ENCODE peak calls at places on chromosomes 11 and 22, in eight cellular contexts. G is right lobe of liver; I is esophagus muscularis mucosa; A is CD8-positive, alpha-beta memory T cell; C is tibial nerve; Q is endodermal cell; W is H9; S is aorta. M is an unnamed sample.

GRCh38 chr11:117633186-117633585 is 163.8 kb downstream of the DSCAML1 start:
- DNase-seq in G (no peak), I (no peak), A (no peak), C (no peak), Q (no peak), W (no peak), S (no peak), M (no peak)

GRCh38 chr11:108698844-108699642 is 34.2 kb downstream of the DDX10 start:
- DNase-seq in G (no peak), I (no peak), A (no peak), C (no peak), Q (no peak), W (no peak), S (no peak), M (no peak)

GRCh38 chr22:48827904-48828555 is 999.6 kb downstream of the BRD1 start:
- DNase-seq in G (no peak), I (no peak), A (no peak), C (no peak), Q (peak; percentile 39), W (no peak), S (no peak), M (no peak)

GRCh38 chr11:120912504-120912903 is 111.4 kb upstream of the TBCEL start:
- DNase-seq in G (no peak), I (no peak), A (no peak), C (no peak), Q (no peak), W (no peak), S (no peak), M (no peak)

GRCh38 chr11:59802639-59803176 is 7.9 kb downstream of the MRPL16 start:
- DNase-seq in G (no peak), I (no peak), A (peak; percentile 52), C (no peak), Q (no peak), W (no peak), S (no peak), M (peak; percentile 26)

GRCh38 chr22:25348391-25348790 is 129.0 kb downstream of the CRYBB2 start:
- DNase-seq in G (no peak), I (no peak), A (no peak), C (no peak), Q (no peak), W (no peak), S (no peak), M (no peak)

GRCh38 chr22:32876516-32876915 is 75.0 kb downstream of the TIMP3 start:
- DNase-seq in G (no peak), I (no peak), A (no peak), C (no peak), Q (no peak), W (no peak), S (no peak), M (no peak)

GRCh38 chr11:33179431-33179830 is 18.2 kb upstream of the CSTF3 start:
- DNase-seq in G (no peak), I (no peak), A (no peak), C (no peak), Q (no peak), W (no peak), S (no peak), M (no peak)

GRCh38 chr22:35842954-35843353 is 125.3 kb downstream of the APOL5 start:
- DNase-seq in G (peak; percentile 40), I (no peak), A (no peak), C (no peak), Q (peak; percentile 71), W (peak; percentile 51), S (no peak), M (no peak)

GRCh38 chr22:19793161-19793560 is 32.6 kb downstream of the TBX1 start:
- DNase-seq in G (no peak), I (no peak), A (no peak), C (no peak), Q (no peak), W (no peak), S (no peak), M (no peak)

GRCh38 chr22:26585104-26585790 is 4.7 kb downstream of the TPST2 start:
- DNase-seq in G (peak; percentile 75), I (no peak), A (no peak), C (no peak), Q (no peak), W (no peak), S (peak; percentile 74), M (no peak)

GRCh38 chr11:106493751-106494150 is 416.3 kb downstream of the AASDHPPT start:
- DNase-seq in G (no peak), I (no peak), A (no peak), C (no peak), Q (no peak), W (no peak), S (no peak), M (no peak)

GRCh38 chr11:9207229-9207628 is 57.9 kb downstream of the DENND5A start:
- DNase-seq in G (no peak), I (no peak), A (no peak), C (no peak), Q (no peak), W (no peak), S (no peak), M (no peak)

GRCh38 chr11:125435461-125436238 is 60.4 kb downstream of the FEZ1 start:
- DNase-seq in G (no peak), I (no peak), A (no peak), C (no peak), Q (peak; percentile 65), W (no peak), S (no peak), M (no peak)

GRCh38 chr11:17585911-17586695 is 39.0 kb downstream of the OTOG start:
- DNase-seq in G (no peak), I (no peak), A (no peak), C (no peak), Q (peak; percentile 31), W (no peak), S (no peak), M (no peak)

GRCh38 chr11:123577081-123577598 is 77.3 kb downstream of the SCN3B start:
- DNase-seq in G (peak; percentile 74), I (no peak), A (peak; percentile 20), C (peak; percentile 47), Q (peak; percentile 94), W (peak; percentile 80), S (peak; percentile 67), M (peak; percentile 67)

GRCh38 chr11:34355726-34356125 is 2.1 kb downstream of the ABTB2 start:
- DNase-seq in G (no peak), I (peak; percentile 53), A (no peak), C (no peak), Q (no peak), W (no peak), S (no peak), M (no peak)

GRCh38 chr11:128405693-128406364 is 181.5 kb downstream of the ETS1 start:
- DNase-seq in G (no peak), I (peak; percentile 72), A (no peak), C (no peak), Q (no peak), W (no peak), S (no peak), M (no peak)

GRCh38 chr11:128411149-128411548 is 176.2 kb downstream of the ETS1 start:
- DNase-seq in G (no peak), I (no peak), A (no peak), C (no peak), Q (no peak), W (no peak), S (no peak), M (no peak)

GRCh38 chr11:128409476-128409875 is 177.9 kb downstream of the ETS1 start:
- DNase-seq in G (no peak), I (peak; percentile 21), A (no peak), C (no peak), Q (no peak), W (no peak), S (no peak), M (no peak)

GRCh38 chr11:128406365-128406706 is 181.0 kb downstream of the ETS1 start:
- DNase-seq in G (no peak), I (peak; percentile 81), A (no peak), C (no peak), Q (peak; percentile 60), W (no peak), S (no peak), M (no peak)

GRCh38 chr11:128407962-128408361 is 179.4 kb downstream of the ETS1 start:
- DNase-seq in G (no peak), I (no peak), A (no peak), C (no peak), Q (no peak), W (no peak), S (no peak), M (no peak)
- H3K27ac ChIP-seq in G (no peak overlapping the region), I (no peak overlapping the region), A (no peak overlapping the region), C (no peak overlapping the region), Q (no peak overlapping the region), W (no peak overlapping the region), S (no peak overlapping the region), M (no peak overlapping the region)

GRCh38 chr11:100835854-100836253 is 148.8 kb downstream of the ARHGAP42 start:
- DNase-seq in G (no peak), I (no peak), A (no peak), C (no peak), Q (no peak), W (no peak), S (no peak), M (no peak)

GRCh38 chr11:100832851-100833250 is 145.8 kb downstream of the ARHGAP42 start:
- DNase-seq in G (no peak), I (no peak), A (no peak), C (no peak), Q (no peak), W (no peak), S (no peak), M (no peak)

GRCh38 chr11:100841711-100842407 is 154.8 kb downstream of the ARHGAP42 start:
- DNase-seq in G (no peak), I (no peak), A (no peak), C (no peak), Q (no peak), W (no peak), S (no peak), M (no peak)

GRCh38 chr11:100833276-100833675 is 146.2 kb downstream of the ARHGAP42 start:
- DNase-seq in G (no peak), I (no peak), A (no peak), C (no peak), Q (no peak), W (no peak), S (no peak), M (no peak)

DNA sequence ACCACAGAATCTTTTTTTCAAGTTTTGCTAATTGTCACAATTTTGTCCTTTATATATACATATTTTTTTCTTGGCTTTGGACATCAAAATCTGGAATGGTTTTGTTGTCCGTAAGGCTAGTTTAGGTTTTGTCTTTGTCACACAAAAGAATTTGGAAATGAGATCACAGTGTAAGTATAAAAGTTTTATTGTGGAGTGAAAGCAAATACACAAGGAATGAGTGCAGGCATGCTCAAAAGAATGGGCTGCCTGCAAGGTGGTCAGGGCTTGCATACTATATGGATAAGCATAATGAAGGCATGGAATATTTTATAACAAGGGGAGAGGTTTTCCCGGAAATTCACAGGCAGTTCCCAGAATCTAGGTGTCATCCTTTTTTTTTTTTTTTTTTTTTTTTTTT is 150.2 kb downstream of the ARHGAP42 start:
- DNase-seq in G (no peak), I (no peak), A (no peak), C (no peak), Q (no peak), W (no peak), S (no peak), M (no peak)
- H3K27ac ChIP-seq in G (no peak overlapping the region), I (no peak overlapping the region), A (no peak overlapping the region), C (no peak overlapping the region), Q (no peak overlapping the region), W (no peak overlapping the region), S (no peak overlapping the region), M (no peak overlapping the region)

GRCh38 chr22:41687901-41688364 is 734 bp downstream of the SNU13 start:
- DNase-seq in G (no peak), I (no peak), A (peak; percentile 9), C (no peak), Q (peak; percentile 69), W (no peak), S (peak; percentile 63), M (peak; percentile 21)
- H3K27ac ChIP-seq in G (peak overlapping the region; percentile 89), I (peak overlapping the region; percentile 96), A (peak overlapping the region; percentile 98), C (peak overlapping the region; percentile 94), Q (no peak overlapping the region), W (no peak overlapping the region), S (no peak overlapping the region), M (peak overlapping the region; percentile 97)

GRCh38 chr11:2380807-2381350 is 3.8 kb downstream of the CD81 start:
- DNase-seq in G (peak; percentile 86), I (peak; percentile 94), A (no peak), C (peak; percentile 64), Q (peak; percentile 61), W (no peak), S (peak; percentile 92), M (no peak)
- H3K27ac ChIP-seq in G (peak overlapping the region; percentile 99), I (peak overlapping the region; percentile 99), A (no peak overlapping the region), C (peak overlapping the region; percentile 39), Q (no peak overlapping the region), W (no peak overlapping the region), S (no peak overlapping the region), M (no peak overlapping the region)

M was measured in CD8-positive, alpha-beta T cell.